ENCODE peak calls at places on chromosomes 5 and 9, in four cellular contexts. J is HepG2, C is A549, M is K562. L is an unnamed sample.
A peak's percentile ranks its signal among the peaks of the same experiment; 100 is the strongest.

GRCh38 chr5:136907371-136907770 is 542.0 kb upstream of the TRPC7 start:
- DNase-seq in J (no peak), C (no peak), M (no peak), L (no peak)

GRCh38 chr5:98570010-98570409 is 203.5 kb upstream of the RGMB start:
- DNase-seq in J (no peak), C (no peak), M (no peak), L (no peak)

GRCh38 chr5:35194636-35195471 is 35.4 kb downstream of the PRLR start:
- DNase-seq in J (peak; percentile 71), C (no peak), M (no peak), L (peak; percentile 36)

GRCh38 chr9:137453643-137454081 is 5.5 kb downstream of the NSMF start:
- DNase-seq in J (peak; percentile 41), C (peak; percentile 43), M (peak; percentile 83), L (no peak)

GRCh38 chr5:131783874-131784273 is 12.9 kb downstream of the FNIP1 start:
- DNase-seq in J (no peak), C (no peak), M (no peak), L (no peak)

GRCh38 chr9:92763721-92764380 is 782 bp downstream of the BICD2 start:
- DNase-seq in J (no peak), C (no peak), M (peak; percentile 69), L (no peak)

GRCh38 chr5:171640396-171640981 is 145.1 kb upstream of the SMIM23 start:
- DNase-seq in J (no peak), C (no peak), M (no peak), L (no peak)

GRCh38 chr9:96566401-96567202 is 53.0 kb downstream of the CDC14B start:
- DNase-seq in J (peak; percentile 92), C (peak; percentile 71), M (peak; percentile 87), L (no peak)

GRCh38 chr5:1881273-1881586 is 1.5 kb downstream of the IRX4 start:
- DNase-seq in J (no peak), C (peak; percentile 55), M (peak; percentile 57), L (no peak)

GRCh38 chr9:114291064-114291474 is 31.8 kb upstream of the ORM1 start:
- DNase-seq in J (peak; percentile 61), C (peak; percentile 57), M (peak; percentile 81), L (no peak)

GRCh38 chr5:102818934-102819333 is 63.8 kb downstream of the PAM start:
- DNase-seq in J (no peak), C (no peak), M (no peak), L (no peak)

GRCh38 chr5:97163790-97164285 is 19.2 kb downstream of the RIOK2 start:
- DNase-seq in J (no peak), C (no peak), M (no peak), L (no peak)

GRCh38 chr5:126847318-126848221 is 70.6 kb downstream of the LMNB1 start:
- DNase-seq in J (no peak), C (no peak), M (peak; percentile 64), L (no peak)

DNA sequence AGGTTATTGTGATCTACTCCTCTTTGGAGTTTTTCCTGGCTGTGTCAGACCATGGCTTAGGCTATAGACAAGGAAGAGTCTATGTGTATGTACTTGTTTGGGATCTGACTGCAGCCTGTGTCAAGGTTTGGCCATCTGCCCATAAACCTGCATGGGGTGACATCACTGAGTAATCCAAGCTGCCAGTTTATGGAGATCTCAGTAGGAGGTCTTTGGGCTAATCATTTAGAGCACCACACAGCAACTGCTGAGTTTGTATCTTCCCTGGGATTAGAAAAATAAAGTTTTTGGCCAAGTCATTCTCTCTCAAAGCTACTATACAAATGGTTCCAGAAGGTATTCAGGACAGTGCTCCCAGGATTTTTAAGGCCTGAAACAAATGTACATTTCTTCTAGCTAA is 65.5 kb upstream of the HSPB3 start:
- DNase-seq in J (no peak), C (peak; percentile 24), M (peak; percentile 81), L (no peak)
- TF ChIP-seq MYC in J (no peak), C (no peak), M (no peak), L (no peak)

GRCh38 chr5:95327211-95327610 is 42.3 kb upstream of the MCTP1 start:
- DNase-seq in J (no peak), C (no peak), M (no peak), L (no peak)
- TF ChIP-seq KDM1A in J (no peak), C (no peak), M (no peak), L (no peak)

GRCh38 chr9:118938581-118938980 is 430.7 kb downstream of the BRINP1 start:
- DNase-seq in J (no peak), C (no peak), M (no peak), L (no peak)
- TF ChIP-seq CEBPB in J (no peak), C (no peak), M (no peak), L (no peak)

GRCh38 chr5:127970081-127970480 is 113.5 kb upstream of the SLC12A2 start:
- DNase-seq in J (no peak), C (no peak), M (no peak), L (no peak)
- TF ChIP-seq MYC in J (no peak), C (no peak), M (no peak), L (no peak)

GRCh38 chr9:34375901-34376595 is 650 bp downstream of the MYORG start:
- DNase-seq in J (peak; percentile 69), C (peak; percentile 74), M (peak; percentile 51), L (no peak)
- TF ChIP-seq KDM1A in J (peak; percentile 7), C (no peak), M (no peak), L (no peak)

DNA sequence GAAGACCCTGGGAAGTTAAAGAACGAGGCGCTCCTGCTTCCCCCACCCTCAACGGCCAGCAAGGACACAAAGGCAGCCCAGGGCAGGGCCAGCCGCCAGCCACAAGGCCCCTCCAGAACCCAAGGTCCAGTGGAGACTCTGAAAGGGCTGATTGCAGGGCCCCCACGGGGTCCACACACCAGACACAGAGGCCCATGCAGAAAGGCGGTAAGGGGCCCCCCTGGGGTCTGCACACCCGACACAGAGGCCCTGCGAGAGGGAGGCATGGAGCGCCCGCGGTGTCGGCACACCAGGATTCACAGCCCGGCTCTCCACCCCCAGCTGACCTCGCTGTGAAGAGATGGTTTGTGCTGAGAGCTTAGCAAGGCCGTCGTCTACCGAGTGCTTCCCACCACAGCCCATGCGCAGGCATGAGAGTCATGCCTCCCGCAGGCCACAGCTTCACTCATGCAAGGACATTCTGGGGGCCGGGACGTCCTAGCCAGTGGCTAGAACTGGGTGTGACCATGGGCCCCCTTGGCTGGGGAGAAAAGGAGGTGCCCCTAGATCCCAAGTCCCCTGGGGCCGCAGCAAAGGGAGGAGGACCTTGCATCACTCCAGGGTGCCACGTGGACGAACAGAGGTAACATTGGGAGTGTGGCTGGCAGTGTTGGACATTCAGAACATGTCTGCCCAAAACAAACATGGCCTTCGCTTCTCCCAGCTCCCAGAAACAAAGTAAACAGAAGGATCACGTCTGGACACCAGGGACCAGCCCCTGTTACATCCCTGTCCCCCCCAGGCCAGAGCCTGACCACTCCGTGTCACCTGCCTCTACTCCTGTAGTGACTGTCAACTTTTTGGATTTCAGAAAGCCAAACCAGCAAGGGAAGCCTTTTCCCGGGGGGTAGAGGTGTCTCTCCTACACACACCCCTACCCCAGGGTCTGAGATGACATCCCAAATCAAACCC is 9.8 kb downstream of the BRD3 start:
- DNase-seq in J (peak; percentile 77), C (no peak), M (no peak), L (no peak)
- TF ChIP-seq CEBPB in J (peak; percentile 84), C (no peak), M (no peak), L (no peak)

DNA sequence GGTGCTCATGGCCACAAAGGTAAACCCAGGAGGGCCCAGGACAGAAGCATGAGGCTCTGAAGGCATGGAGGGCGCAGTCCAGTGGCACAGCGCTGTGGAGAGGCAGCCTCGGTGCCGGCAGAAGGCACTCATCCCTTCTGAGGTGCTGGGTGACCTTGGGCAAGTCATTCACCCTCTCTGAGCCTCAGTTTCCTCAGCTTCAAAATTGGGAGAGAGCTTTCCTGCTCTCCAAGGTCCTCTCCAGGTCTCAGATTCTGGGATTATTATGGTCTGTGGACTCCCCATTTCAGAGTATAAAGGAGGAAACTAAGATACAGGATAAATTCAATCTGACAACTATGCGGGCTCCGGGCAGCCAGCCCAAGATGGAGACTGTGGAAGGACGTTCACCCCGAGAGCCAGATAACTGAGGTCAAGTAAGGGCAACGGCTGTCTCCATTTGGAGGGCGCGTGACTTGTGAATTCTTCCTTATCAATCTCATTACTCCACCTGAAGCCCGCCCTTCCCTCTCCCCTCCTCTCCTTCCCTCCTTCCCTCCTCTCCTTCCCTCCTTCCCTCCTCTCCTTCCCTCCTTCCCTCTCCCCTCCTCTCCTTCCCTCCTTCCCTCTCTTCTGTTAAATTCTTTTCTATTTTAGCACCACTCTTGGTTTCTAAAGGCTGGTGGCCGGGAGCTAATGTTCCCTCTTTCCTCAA is 58.1 kb downstream of the LRSAM1 start:
- DNase-seq in J (no peak), C (no peak), M (peak; percentile 50), L (no peak)
- TF ChIP-seq MYC in J (no peak), C (no peak), M (no peak), L (no peak)

L was measured in GM12878.